ENCODE peak calls at places on chromosomes 13 and 19, in ten cellular contexts. L, F, X, M, A, N, Q, V, C and R are unnamed samples.

GRCh38 chr19:6186435-6186834 is 51.0 kb downstream of the ACSBG2 start:
- DNase-seq in X (no peak), M (no peak), A (no peak), V (no peak), L (no peak), F (no peak), C (no peak), N (no peak), Q (no peak), R (no peak)

GRCh38 chr19:47406711-47407416 is 12.5 kb downstream of the MEIS3 start:
- DNase-seq in M (no peak), A (no peak), V (no peak), N (no peak), X (no peak), L (no peak), C (no peak), F (no peak), Q (no peak), R (no peak)

GRCh38 chr13:38575427-38575826 is 111.5 kb upstream of the FREM2 start:
- DNase-seq in F (no peak), N (no peak), L (no peak), A (no peak), C (no peak), X (no peak), V (no peak), Q (no peak), M (no peak), R (no peak)

GRCh38 chr13:37481005-37481857 is 117.3 kb downstream of the POSTN start:
- DNase-seq in N (peak), C (no peak), V (no peak), F (peak), X (peak), M (no peak), Q (peak), A (no peak), L (no peak), R (no peak)

GRCh38 chr13:20126460-20127262 is 34.2 kb downstream of the GJA3 start:
- DNase-seq in M (no peak), Q (no peak), X (no peak), A (no peak), V (no peak), L (no peak), F (no peak), N (no peak), C (no peak), R (no peak)

GRCh38 chr19:47509973-47510372 is 4.9 kb downstream of the NAPA start:
- DNase-seq in V (no peak), A (no peak), L (peak), N (no peak), F (no peak), M (no peak), X (no peak), C (no peak), Q (no peak), R (no peak)

GRCh38 chr13:41496420-41497234 is 39.3 kb downstream of the RGCC start:
- DNase-seq in A (no peak), X (peak), V (no peak), N (peak), L (no peak), F (no peak), Q (no peak), C (no peak), M (no peak), R (no peak)

GRCh38 chr13:43573361-43573740 is 213.4 kb downstream of the ENOX1 start:
- DNase-seq in A (no peak), M (no peak), F (no peak), Q (no peak), N (peak), V (no peak), C (no peak), L (peak), X (peak), R (no peak)

GRCh38 chr13:49084961-49085360 is 109.2 kb downstream of the FNDC3A start:
- DNase-seq in M (no peak), V (no peak), X (no peak), Q (no peak), A (no peak), C (no peak), L (no peak), N (no peak), F (no peak), R (no peak)

GRCh38 chr19:9075064-9075964 is 11.5 kb upstream of the OR1M1 start:
- DNase-seq in V (peak), N (peak), M (peak), F (no peak), A (no peak), Q (no peak), L (peak), C (no peak), X (peak), R (peak)

GRCh38 chr19:3006075-3006767 is 22.9 kb downstream of the TLE2 start:
- DNase-seq in C (no peak), L (no peak), N (no peak), X (no peak), F (no peak), Q (no peak), A (no peak), M (no peak), V (peak), R (no peak)

GRCh38 chr13:73754727-73755292 is 379.4 kb downstream of the KLF12 start:
- DNase-seq in Q (peak), C (no peak), L (peak), A (no peak), X (peak), V (no peak), F (peak), M (peak), N (peak), R (peak)

GRCh38 chr19:48398329-48399235 is 5.1 kb downstream of the GRIN2D start:
- DNase-seq in N (no peak), V (no peak), L (peak), C (peak), X (peak), A (peak), F (peak), M (peak), Q (peak), R (no peak)

GRCh38 chr19:3397266-3398022 is 31.1 kb downstream of the NFIC start:
- DNase-seq in V (peak), A (no peak), C (no peak), X (no peak), N (peak), M (no peak), F (no peak), Q (no peak), L (peak), R (no peak)

GRCh38 chr13:78147905-78148304 is 229.3 kb upstream of the EDNRB start:
- DNase-seq in M (no peak), N (peak), L (no peak), Q (no peak), F (no peak), C (no peak), V (no peak), A (no peak), X (peak), R (no peak)

GRCh38 chr13:44854264-44855060 is 134.8 kb downstream of the NUFIP1 start:
- DNase-seq in C (peak), X (no peak), V (no peak), M (no peak), Q (no peak), N (no peak), L (no peak), A (no peak), F (peak), R (no peak)

GRCh38 chr13:48780713-48781341 is 127.1 kb downstream of the CYSLTR2 start:
- DNase-seq in F (no peak), L (no peak), C (no peak), M (no peak), A (no peak), N (no peak), X (no peak), V (no peak), Q (no peak), R (no peak)

GRCh38 chr13:33970746-33971145 is 152.8 kb downstream of the RFC3 start:
- DNase-seq in N (no peak), Q (no peak), A (no peak), V (no peak), M (no peak), X (no peak), F (no peak), C (no peak), L (no peak), R (no peak)

GRCh38 chr19:19751846-19752245 is 18.9 kb upstream of the ZNF14 start:
- DNase-seq in C (no peak), F (no peak), V (no peak), Q (no peak), N (no peak), A (no peak), M (no peak), X (no peak), L (no peak), R (no peak)

GRCh38 chr19:1106841-1107654 is 3.3 kb downstream of the GPX4 start:
- DNase-seq in M (no peak), V (no peak), C (no peak), L (no peak), A (no peak), X (no peak), N (peak), Q (no peak), F (no peak), R (no peak)

GRCh38 chr19:33678796-33679195 is 57.0 kb downstream of the CHST8 start:
- DNase-seq in C (no peak), Q (peak), N (no peak), M (no peak), X (no peak), A (no peak), L (peak), V (no peak), F (peak), R (no peak)

GRCh38 chr19:46515879-46516350 is 20.2 kb upstream of the PNMA8B start:
- DNase-seq in M (peak), X (peak), N (peak), V (no peak), L (no peak), F (peak), Q (peak), C (no peak), A (no peak), R (no peak)

GRCh38 chr13:77565635-77566034 is 30.1 kb downstream of the SCEL start:
- DNase-seq in M (peak), X (peak), A (no peak), Q (peak), L (peak), C (no peak), F (peak), N (peak), V (no peak), R (peak)

GRCh38 chr13:29106651-29107050 is 286.5 kb downstream of the MTUS2 start:
- DNase-seq in V (no peak), L (no peak), F (no peak), X (no peak), Q (no peak), M (no peak), C (no peak), A (no peak), N (no peak), R (no peak)

GRCh38 chr13:97165527-97166425 is 56.4 kb upstream of the MBNL2 start:
- DNase-seq in N (no peak), M (no peak), X (no peak), F (no peak), V (no peak), Q (no peak), L (no peak), C (no peak), A (no peak), R (no peak)

GRCh38 chr19:29483944-29484581 is 41.7 kb upstream of the VSTM2B start:
- DNase-seq in M (no peak), L (no peak), Q (no peak), V (no peak), F (no peak), N (no peak), C (no peak), X (no peak), A (no peak), R (no peak)

GRCh38 chr13:35699181-35699580 is 222.7 kb upstream of the MAB21L1 start:
- DNase-seq in L (no peak), N (no peak), M (no peak), V (no peak), Q (no peak), F (no peak), X (peak), C (no peak), A (no peak), R (no peak)

GRCh38 chr13:21668665-21669599 is 1.9 kb upstream of the FGF9 start:
- DNase-seq in L (no peak), X (no peak), F (peak), N (no peak), C (peak), A (no peak), V (no peak), Q (peak), M (no peak), R (no peak)

GRCh38 chr19:39949026-39949747 is 14.8 kb upstream of the FCGBP start:
- DNase-seq in M (no peak), V (no peak), F (no peak), C (no peak), L (no peak), A (no peak), N (no peak), X (no peak), Q (no peak), R (no peak)

GRCh38 chr13:66665991-66666390 is 564.1 kb downstream of the PCDH9 start:
- DNase-seq in X (peak), F (peak), C (peak), V (peak), N (peak), L (peak), Q (no peak), A (no peak), M (peak), R (no peak)

GRCh38 chr19:4622695-4623421 is 16.5 kb upstream of the TNFAIP8L1 start:
- DNase-seq in V (no peak), X (no peak), M (no peak), A (no peak), N (no peak), L (no peak), Q (no peak), C (no peak), F (no peak), R (no peak)

GRCh38 chr13:80224468-80224867 is 116.5 kb downstream of the SPRY2 start:
- DNase-seq in A (no peak), L (no peak), M (no peak), Q (no peak), C (no peak), X (no peak), N (peak), V (no peak), F (no peak), R (no peak)

GRCh38 chr13:50358221-50358620 is 343.0 kb downstream of the KCNRG start:
- DNase-seq in C (no peak), A (no peak), N (no peak), L (peak), X (no peak), M (no peak), F (peak), Q (no peak), V (no peak), R (no peak)

GRCh38 chr19:10260141-10260584 is 8.1 kb downstream of the MRPL4 start:
- DNase-seq in M (no peak), X (no peak), V (no peak), C (no peak), F (no peak), L (no peak), A (no peak), N (peak), Q (no peak), R (no peak)

GRCh38 chr19:56829586-56829985 is 10.9 kb downstream of the PEG3 start:
- DNase-seq in V (no peak), M (no peak), A (no peak), Q (no peak), C (no peak), X (no peak), L (no peak), N (no peak), F (no peak), R (no peak)

GRCh38 chr19:4660181-4660791 is 9.9 kb downstream of the MYDGF start:
- DNase-seq in Q (peak), M (no peak), F (no peak), C (peak), N (peak), X (no peak), A (no peak), V (no peak), L (no peak), R (no peak)

GRCh38 chr19:35262101-35262761 is 6.5 kb upstream of the USF2 start:
- DNase-seq in C (no peak), A (no peak), X (no peak), V (no peak), M (no peak), F (peak), N (no peak), L (no peak), Q (no peak), R (no peak)